ENCODE peak calls at places on chromosome 4, in eight cellular contexts. H is stomach; J is brain microvascular endothelial cell; E is CD4-positive, alpha-beta memory T cell; M is lower lobe of right lung; Y is ovary; L is A549; I is PC-3. C is an unnamed sample.

GRCh38 chr4:85772470-85772869 is 297.5 kb downstream of the ARHGAP24 start:
- DNase-seq in H (no peak), J (no peak), E (no peak), M (no peak), Y (no peak), L (no peak), I (no peak), C (no peak)

GRCh38 chr4:129336457-129336856 is 240.5 kb downstream of the C4orf33 start:
- DNase-seq in H (no peak), J (no peak), E (no peak), M (no peak), Y (no peak), L (no peak), I (no peak), C (no peak)

GRCh38 chr4:130639871-130640270 is 1543.9 kb downstream of the C4orf33 start:
- DNase-seq in H (no peak), J (no peak), E (no peak), M (no peak), Y (no peak), L (no peak), I (no peak), C (no peak)

GRCh38 chr4:4216261-4216660 is 10.5 kb downstream of the OTOP1 start:
- DNase-seq in H (no peak), J (no peak), E (no peak), M (no peak), Y (no peak), L (no peak), I (no peak), C (no peak)

GRCh38 chr4:51840791-51841190 is 2.2 kb upstream of the DCUN1D4 start:
- DNase-seq in H (no peak), J (no peak), E (no peak), M (no peak), Y (no peak), L (no peak), I (peak; percentile 26), C (no peak)

GRCh38 chr4:115279300-115279699 is 165.9 kb upstream of the NDST4 start:
- DNase-seq in H (no peak), J (no peak), E (no peak), M (no peak), Y (no peak), L (no peak), I (peak; percentile 25), C (no peak)

GRCh38 chr4:161767116-161767515 is 396.7 kb downstream of the FSTL5 start:
- DNase-seq in H (no peak), J (peak; percentile 67), E (no peak), M (no peak), Y (no peak), L (no peak), I (peak; percentile 74), C (no peak)

GRCh38 chr4:5890063-5890727 is 2.7 kb downstream of the CRMP1 start:
- DNase-seq in H (no peak), J (no peak), E (no peak), M (no peak), Y (no peak), L (no peak), I (no peak), C (no peak)

GRCh38 chr4:97942951-97943350 is 200.3 kb downstream of the STPG2 start:
- DNase-seq in H (no peak), J (no peak), E (no peak), M (no peak), Y (no peak), L (no peak), I (peak; percentile 14), C (no peak)

GRCh38 chr4:61068745-61069144 is 131.4 kb upstream of the ADGRL3 start:
- DNase-seq in H (no peak), J (peak; percentile 22), E (no peak), M (no peak), Y (no peak), L (no peak), I (peak; percentile 69), C (no peak)

GRCh38 chr4:9820343-9820742 is 38.9 kb downstream of the DRD5 start:
- DNase-seq in H (no peak), J (no peak), E (no peak), M (no peak), Y (no peak), L (no peak), I (no peak), C (no peak)

GRCh38 chr4:139844459-139845036 is 178.9 kb downstream of the MGST2 start:
- DNase-seq in H (no peak), J (no peak), E (no peak), M (no peak), Y (no peak), L (no peak), I (no peak), C (no peak)

GRCh38 chr4:166735553-166735952 is 498.7 kb downstream of the SPOCK3 start:
- DNase-seq in H (no peak), J (no peak), E (no peak), M (no peak), Y (no peak), L (no peak), I (no peak), C (no peak)

DNA sequence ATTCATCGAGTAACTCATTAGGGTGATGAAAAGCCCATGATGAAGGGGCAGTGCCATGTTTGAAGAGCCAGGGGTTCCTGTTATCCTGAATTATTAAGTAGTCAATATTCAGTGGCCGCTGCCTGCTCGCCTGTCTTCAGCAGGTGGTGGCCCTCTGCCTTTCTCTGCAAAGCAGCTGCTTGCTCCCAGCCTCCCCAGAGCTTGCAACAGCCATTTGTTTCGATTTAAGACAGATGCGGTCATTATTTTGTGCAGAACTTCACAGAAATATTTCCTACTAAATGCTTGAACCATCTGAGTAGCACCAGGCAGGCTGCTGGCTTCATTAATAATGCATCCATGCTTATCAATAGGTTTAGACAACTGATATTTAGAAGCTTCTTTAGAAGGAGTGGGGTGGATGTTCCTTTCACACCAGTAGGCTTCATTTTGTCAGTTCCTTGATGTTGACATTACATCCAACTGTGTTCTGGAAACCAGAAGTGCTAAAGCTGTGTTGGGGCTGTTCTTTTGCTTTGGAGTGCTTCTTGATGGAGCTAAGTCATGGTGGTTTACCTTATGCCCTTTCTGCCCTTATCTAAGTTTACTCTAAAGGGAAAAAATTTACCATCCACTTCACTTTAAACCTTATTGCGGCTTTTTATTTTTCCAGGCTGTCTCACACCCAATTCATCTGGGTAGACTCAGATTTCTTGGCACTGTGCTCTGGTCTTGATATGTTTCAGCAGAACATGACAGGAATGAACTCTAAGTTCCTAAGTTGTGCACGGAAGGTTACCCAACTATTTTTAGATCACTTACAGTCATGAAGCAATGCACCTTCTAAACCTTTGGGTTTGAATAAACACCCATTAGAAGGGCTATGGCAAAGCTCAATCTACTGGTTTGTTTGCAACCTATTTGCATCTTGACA is 104.5 kb upstream of the TTC29 start:
- DNase-seq in H (no peak), J (peak; percentile 3), E (no peak), M (no peak), Y (no peak), L (no peak), I (peak; percentile 29), C (no peak)
- H3K27ac ChIP-seq in H (no peak overlapping the region), J (no peak overlapping the region), E (no peak overlapping the region), M (no peak overlapping the region), Y (no peak overlapping the region), L (no peak overlapping the region), I (no peak overlapping the region), C (no peak overlapping the region)

DNA sequence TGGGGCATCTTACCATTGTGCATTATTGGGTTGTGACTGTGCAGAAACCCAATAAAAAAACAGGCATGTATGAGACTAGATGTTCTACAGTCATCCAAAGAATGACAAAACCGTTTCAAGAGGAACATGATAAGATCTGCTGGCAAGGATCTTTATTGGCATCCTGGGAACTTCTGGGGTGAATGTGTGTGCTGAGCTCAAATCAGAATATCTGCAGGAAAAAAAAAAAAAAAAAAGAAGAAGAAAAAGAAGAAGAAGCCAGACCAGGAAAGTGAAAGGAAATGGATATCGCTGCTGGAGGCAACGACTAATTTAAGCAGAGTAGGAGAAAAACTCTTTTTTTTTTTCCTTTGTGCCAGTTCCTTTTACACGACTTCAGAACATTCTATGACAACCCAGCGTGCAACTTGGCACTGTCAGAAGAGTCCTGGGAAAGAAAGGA is 484.2 kb upstream of the BOD1L1 start:
- DNase-seq in H (no peak), J (no peak), E (no peak), M (no peak), Y (no peak), L (no peak), I (peak; percentile 94), C (no peak)
- H3K4me3 ChIP-seq in H (no peak overlapping the region), J (no peak overlapping the region), E (no peak overlapping the region), M (no peak overlapping the region), Y (no peak overlapping the region), L (peak overlapping the region; percentile 27), I (peak overlapping the region; percentile 72), C (no peak overlapping the region)

DNA sequence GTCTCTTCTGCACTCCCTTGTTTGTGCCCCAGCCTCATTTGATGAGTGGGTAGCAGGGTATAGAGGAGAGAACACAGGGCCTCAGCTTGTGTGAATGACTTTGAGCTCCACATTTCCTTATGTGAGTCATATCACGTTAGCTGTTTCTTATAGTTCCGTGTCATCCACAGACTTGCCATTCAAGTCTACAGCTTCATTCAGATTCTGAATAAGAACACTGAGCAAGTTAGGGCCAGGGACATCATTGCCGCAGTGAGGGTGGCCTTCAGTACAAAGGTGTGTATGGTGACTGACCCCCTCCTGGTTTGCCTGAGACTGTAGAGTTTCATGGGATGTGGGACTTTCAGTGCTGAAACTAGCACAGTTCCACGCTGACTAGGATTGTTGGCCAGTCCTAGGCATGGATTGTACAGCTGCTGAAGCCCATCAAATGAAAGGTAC is 23.6 kb downstream of the KLF3 start:
- DNase-seq in H (no peak), J (peak; percentile 33), E (no peak), M (no peak), Y (no peak), L (no peak), I (peak; percentile 23), C (no peak)
- H3K27ac ChIP-seq in H (peak overlapping the region; percentile 53), J (no peak overlapping the region), E (no peak overlapping the region), M (no peak overlapping the region), Y (no peak overlapping the region), L (no peak overlapping the region), I (no peak overlapping the region), C (peak overlapping the region; percentile 23)

GRCh38 chr4:173074501-173074946 is 94.1 kb upstream of the GALNT7 start:
- DNase-seq in H (peak; percentile 37), J (peak; percentile 64), E (no peak), M (no peak), Y (no peak), L (peak; percentile 18), I (peak; percentile 73), C (no peak)
- H3K4me3 ChIP-seq in H (no peak overlapping the region), J (no peak overlapping the region), E (no peak overlapping the region), M (no peak overlapping the region), Y (no peak overlapping the region), L (no peak overlapping the region), I (no peak overlapping the region), C (no peak overlapping the region)

C was measured in right cardiac atrium.